ENCODE peak calls at places on chromosome 5, in five cellular contexts. N is NCI-H1105 treated with DMSO at 0.1 percent for 48 hours, C is nephron progenitor cell, V is T-helper 9 cell, G is Ammon's horn. W is an unnamed sample.

GRCh38 chr5:137613554-137614265 is 114.6 kb upstream of the SPOCK1 start:
- DNase-seq in G (no peak), V (no peak), C (no peak), N (no peak), W (peak)

GRCh38 chr5:123080215-123080614 is 8.8 kb upstream of the PRDM6 start:
- DNase-seq in G (no peak), N (no peak), V (no peak), C (no peak), W (no peak)

GRCh38 chr5:1011226-1011631 is 2.6 kb downstream of the NKD2 start:
- DNase-seq in N (peak), G (no peak), C (peak), V (peak), W (peak)

GRCh38 chr5:168308976-168309598 is 17.6 kb downstream of the WWC1 start:
- DNase-seq in N (no peak), C (no peak), G (no peak), V (no peak), W (no peak)

GRCh38 chr5:16570121-16570815 is 46.5 kb downstream of the RETREG1 start:
- DNase-seq in C (no peak), V (no peak), N (no peak), G (no peak), W (no peak)

GRCh38 chr5:3835817-3836216 is 240.2 kb downstream of the IRX1 start:
- DNase-seq in C (no peak), G (no peak), V (no peak), N (no peak), W (no peak)

GRCh38 chr5:150061538-150061995 is 24.8 kb downstream of the CSF1R start:
- DNase-seq in N (no peak), V (no peak), G (no peak), C (no peak), W (no peak)

GRCh38 chr5:80164799-80165198 is 91.0 kb downstream of the SERINC5 start:
- DNase-seq in C (no peak), N (no peak), G (no peak), V (no peak), W (no peak)

GRCh38 chr5:92695123-92696084 is 885.6 kb downstream of the NR2F1-AS1 start:
- DNase-seq in N (no peak), G (no peak), V (no peak), C (no peak), W (peak)

GRCh38 chr5:57174850-57175525 is 1.1 kb downstream of the GPBP1 start:
- DNase-seq in C (no peak), N (peak), V (no peak), G (peak), W (peak)

GRCh38 chr5:148904440-148904839 is 78.0 kb downstream of the ADRB2 start:
- DNase-seq in V (no peak), C (no peak), N (no peak), G (peak), W (peak)

GRCh38 chr5:133896446-133896845 is 72.0 kb downstream of the C5orf15 start:
- DNase-seq in G (no peak), V (no peak), C (no peak), N (no peak), W (no peak)

GRCh38 chr5:138610468-138611294 is 35.5 kb upstream of the HSPA9 start:
- DNase-seq in C (peak), G (peak), N (no peak), V (no peak), W (peak)